ENCODE peak calls at places on chromosomes 5 and 9, in eight cellular contexts. F is stimulated activated CD4-positive, alpha-beta T cell treated with anti-CD3 and anti-CD28 coated beads, Interleukin-1b, Interleukin-23, amount 100 ng/mL, for 1 hour; Z is adrenal gland; T is sigmoid colon; H is anterior cingulate cortex; D is AG04450; C is NCI-H69; K is H54. O is an unnamed sample.

GRCh38 chr9:100098241-100098886 is 436 bp downstream of the ERP44 start:
- DNase-seq in F (no peak), Z (peak), T (peak), H (peak), D (peak), C (peak), K (peak), O (peak)

GRCh38 chr5:56569051-56569450 is 246.3 kb upstream of the MAP3K1 start:
- DNase-seq in F (no peak), Z (no peak), T (no peak), H (no peak), D (no peak), C (no peak), K (no peak), O (no peak)

GRCh38 chr5:143207563-143208364 is 195.7 kb downstream of the NR3C1 start:
- DNase-seq in F (no peak), Z (no peak), T (no peak), H (no peak), D (no peak), C (no peak), K (no peak), O (no peak)

GRCh38 chr5:172525633-172526360 is 71.5 kb upstream of the SH3PXD2B start:
- DNase-seq in F (no peak), Z (no peak), T (peak), H (no peak), D (no peak), C (no peak), K (no peak), O (no peak)

GRCh38 chr5:36013182-36013581 is 22.0 kb upstream of the UGT3A1 start:
- DNase-seq in F (no peak), Z (no peak), T (no peak), H (no peak), D (no peak), C (no peak), K (no peak), O (no peak)

GRCh38 chr5:115366223-115366622 is 69.8 kb upstream of the CCDC112 start:
- DNase-seq in F (no peak), Z (peak), T (no peak), H (no peak), D (peak), C (peak), K (peak), O (no peak)

GRCh38 chr9:15697459-15697858 is 144.6 kb downstream of the CCDC171 start:
- DNase-seq in F (no peak), Z (peak), T (no peak), H (no peak), D (peak), C (peak), K (peak), O (no peak)

GRCh38 chr5:54743997-54744788 is 226.6 kb downstream of the SNX18 start:
- DNase-seq in F (no peak), Z (no peak), T (no peak), H (no peak), D (peak), C (no peak), K (peak), O (no peak)

GRCh38 chr5:114581136-114581535 is 219.3 kb downstream of the KCNN2 start:
- DNase-seq in F (no peak), Z (no peak), T (no peak), H (no peak), D (no peak), C (no peak), K (no peak), O (no peak)

GRCh38 chr9:2263665-2264064 is 248.5 kb downstream of the SMARCA2 start:
- DNase-seq in F (no peak), Z (no peak), T (no peak), H (no peak), D (no peak), C (no peak), K (no peak), O (peak)

GRCh38 chr9:134644715-134645606 is 3.4 kb downstream of the COL5A1 start:
- DNase-seq in F (no peak), Z (peak), T (peak), H (no peak), D (peak), C (peak), K (peak), O (no peak)

GRCh38 chr5:14767942-14768837 is 103.4 kb downstream of the ANKH start:
- DNase-seq in F (no peak), Z (no peak), T (no peak), H (no peak), D (no peak), C (peak), K (no peak), O (no peak)

GRCh38 chr9:77025146-77025545 is 5.7 kb downstream of the FOXB2 start:
- DNase-seq in F (no peak), Z (no peak), T (no peak), H (no peak), D (no peak), C (no peak), K (no peak), O (no peak)

GRCh38 chr5:132525299-132525724 is 18.0 kb downstream of the IL5 start:
- DNase-seq in F (no peak), Z (no peak), T (no peak), H (no peak), D (no peak), C (no peak), K (no peak), O (peak)

GRCh38 chr9:121650220-121651013 is 1.0 kb upstream of the DAB2IP start:
- DNase-seq in F (no peak), Z (no peak), T (peak), H (peak), D (peak), C (peak), K (peak), O (no peak)

GRCh38 chr9:12958708-12959107 is 183.9 kb downstream of the LURAP1L start:
- DNase-seq in F (no peak), Z (no peak), T (no peak), H (no peak), D (no peak), C (no peak), K (no peak), O (no peak)

GRCh38 chr5:15487228-15487627 is 12.8 kb upstream of the FBXL7 start:
- DNase-seq in F (no peak), Z (no peak), T (no peak), H (no peak), D (no peak), C (no peak), K (no peak), O (no peak)

GRCh38 chr9:22079873-22080341 is 70.8 kb upstream of the CDKN2B start:
- DNase-seq in F (peak), Z (peak), T (peak), H (no peak), D (peak), C (no peak), K (no peak), O (no peak)

GRCh38 chr5:53547226-53547625 is 13.2 kb upstream of the NDUFS4 start:
- DNase-seq in F (no peak), Z (no peak), T (no peak), H (no peak), D (no peak), C (no peak), K (no peak), O (no peak)

GRCh38 chr5:139711067-139711851 is 63.1 kb downstream of the CXXC5 start:
- DNase-seq in F (no peak), Z (no peak), T (no peak), H (peak), D (no peak), C (peak), K (no peak), O (peak)

GRCh38 chr9:128118971-128119665 is 8.4 kb downstream of the PTGES2 start:
- DNase-seq in F (no peak), Z (peak), T (peak), H (no peak), D (no peak), C (no peak), K (no peak), O (no peak)

GRCh38 chr5:75509956-75510355 is 1.5 kb downstream of the CERT1 start:
- DNase-seq in F (no peak), Z (peak), T (peak), H (no peak), D (peak), C (peak), K (peak), O (no peak)

GRCh38 chr9:137945581-137945980 is 68.0 kb downstream of the CACNA1B start:
- DNase-seq in F (no peak), Z (no peak), T (no peak), H (no peak), D (no peak), C (no peak), K (no peak), O (no peak)

GRCh38 chr5:17412760-17413671 is 85.0 kb upstream of the TAF11L2 start:
- DNase-seq in F (no peak), Z (no peak), T (no peak), H (no peak), D (no peak), C (peak), K (peak), O (peak)

GRCh38 chr9:87909310-87910041 is 8.3 kb upstream of the SPATA31C1 start:
- DNase-seq in F (no peak), Z (no peak), T (no peak), H (no peak), D (no peak), C (peak), K (no peak), O (no peak)

GRCh38 chr5:10352404-10353240 is 873 bp upstream of the MARCHF6 start:
- DNase-seq in F (no peak), Z (no peak), T (no peak), H (no peak), D (no peak), C (no peak), K (no peak), O (peak)

O was measured in germinal center.